ENCODE peak calls at places on chromosomes 2 and 18, in eight cellular contexts. One of them, this sample, is unnamed.

GRCh38 chr2:51006641-51007040 is 25.3 kb downstream of the NRXN1 start:
- DNase-seq in SK-N-SH: no peak
- DNase-seq in K562: no peak
- DNase-seq in GM23338: peak; percentile 32
- DNase-seq in HL-60: no peak
- DNase-seq in A549: no peak
- DNase-seq in HCT116: no peak
- DNase-seq in Panc1: no peak
- DNase-seq in this sample: no peak

GRCh38 chr2:20960003-20960402 is 83.9 kb downstream of the APOB start:
- DNase-seq in Panc1: no peak
- DNase-seq in GM23338: no peak
- DNase-seq in HL-60: no peak
- DNase-seq in A549: no peak
- DNase-seq in SK-N-SH: no peak
- DNase-seq in K562: no peak
- DNase-seq in HCT116: no peak
- DNase-seq in this sample: no peak

GRCh38 chr2:10079931-10080535 is at the start of gene CYS1:
- DNase-seq in Panc1: no peak
- DNase-seq in SK-N-SH: peak; percentile 90
- DNase-seq in HCT116: no peak
- DNase-seq in A549: peak; percentile 57
- DNase-seq in K562: peak; percentile 60
- DNase-seq in GM23338: peak; percentile 69
- DNase-seq in HL-60: no peak
- DNase-seq in this sample: no peak

GRCh38 chr18:8730080-8730827 is 24.9 kb downstream of the MTCL1 start:
- DNase-seq in A549: peak; percentile 92
- DNase-seq in GM23338: no peak
- DNase-seq in K562: peak; percentile 84
- DNase-seq in HL-60: no peak
- DNase-seq in SK-N-SH: peak; percentile 58
- DNase-seq in Panc1: no peak
- DNase-seq in HCT116: peak; percentile 74
- DNase-seq in this sample: no peak

GRCh38 chr2:171847627-171848026 is 46.4 kb downstream of the SLC25A12 start:
- DNase-seq in A549: no peak
- DNase-seq in HCT116: no peak
- DNase-seq in HL-60: no peak
- DNase-seq in GM23338: no peak
- DNase-seq in SK-N-SH: no peak
- DNase-seq in Panc1: no peak
- DNase-seq in K562: no peak
- DNase-seq in this sample: no peak

GRCh38 chr2:176852667-176853066 is 359.9 kb upstream of the HNRNPA3 start:
- DNase-seq in HL-60: no peak
- DNase-seq in A549: no peak
- DNase-seq in Panc1: no peak
- DNase-seq in GM23338: peak; percentile 67
- DNase-seq in SK-N-SH: no peak
- DNase-seq in HCT116: no peak
- DNase-seq in K562: no peak
- DNase-seq in this sample: no peak

GRCh38 chr2:133063792-133064191 is 393.8 kb upstream of the LYPD1 start:
- DNase-seq in Panc1: no peak
- DNase-seq in HCT116: no peak
- DNase-seq in A549: peak; percentile 13
- DNase-seq in K562: no peak
- DNase-seq in HL-60: no peak
- DNase-seq in SK-N-SH: no peak
- DNase-seq in GM23338: peak; percentile 87
- DNase-seq in this sample: no peak

GRCh38 chr18:24534737-24535136 is 74.3 kb downstream of the HRH4 start:
- DNase-seq in HL-60: no peak
- DNase-seq in SK-N-SH: no peak
- DNase-seq in HCT116: no peak
- DNase-seq in Panc1: no peak
- DNase-seq in A549: no peak
- DNase-seq in GM23338: no peak
- DNase-seq in K562: no peak
- DNase-seq in this sample: no peak

GRCh38 chr2:39228413-39229209 is 15.2 kb downstream of the CDKL4 start:
- DNase-seq in SK-N-SH: no peak
- DNase-seq in A549: no peak
- DNase-seq in HL-60: peak; percentile 16
- DNase-seq in GM23338: peak; percentile 84
- DNase-seq in Panc1: no peak
- DNase-seq in K562: peak; percentile 13
- DNase-seq in HCT116: no peak
- DNase-seq in this sample: no peak

GRCh38 chr2:233620204-233620603 is 2.8 kb downstream of the UGT1A8 start:
- DNase-seq in Panc1: no peak
- DNase-seq in GM23338: no peak
- DNase-seq in SK-N-SH: no peak
- DNase-seq in HL-60: no peak
- DNase-seq in A549: no peak
- DNase-seq in HCT116: no peak
- DNase-seq in K562: no peak
- DNase-seq in this sample: no peak

DNA sequence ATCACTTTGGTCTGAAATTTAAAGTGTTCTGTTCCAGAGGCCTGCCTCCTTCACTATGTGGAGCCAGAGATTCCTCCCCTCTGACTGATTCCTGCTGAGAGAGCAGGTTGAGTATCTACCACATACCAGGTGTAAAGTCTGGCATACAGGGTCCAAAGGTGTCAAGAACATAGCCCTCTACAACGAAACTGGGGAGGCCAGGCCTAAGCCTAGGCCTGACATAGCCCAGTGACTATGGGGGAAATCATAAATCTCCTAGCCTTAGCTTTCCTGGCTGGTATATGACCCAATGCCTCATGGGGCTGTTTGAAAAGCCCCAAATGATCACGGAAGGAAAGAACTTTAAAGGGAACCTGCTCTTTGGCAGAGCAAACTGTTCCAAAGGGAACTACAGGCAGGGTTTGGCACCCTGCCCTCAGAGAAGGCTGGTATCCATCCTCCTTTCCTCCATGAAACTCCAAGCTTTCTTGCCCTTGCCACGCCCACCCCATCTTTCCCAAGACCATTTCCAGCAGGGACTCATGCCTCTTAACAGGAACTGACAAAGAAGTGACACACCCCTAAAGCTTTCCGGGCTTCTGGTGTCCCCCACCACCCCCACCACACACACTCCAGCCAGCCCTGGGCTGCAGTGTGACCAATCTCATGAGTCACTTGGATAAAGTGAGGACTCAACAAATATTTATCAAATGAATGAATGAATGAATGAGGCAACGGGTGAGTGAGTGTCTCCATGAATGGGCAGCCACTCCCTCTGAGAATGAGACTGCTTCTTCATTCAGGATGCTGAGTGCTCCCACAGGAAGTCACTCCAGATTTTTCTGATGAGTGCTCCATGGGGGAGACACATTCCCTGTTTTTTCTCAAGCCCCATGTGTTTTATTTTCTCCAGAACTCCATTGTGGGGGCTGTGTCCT is 114.5 kb upstream of the STPG4 start:
- DNase-seq in Panc1: peak; percentile 98
- DNase-seq in GM23338: no peak
- DNase-seq in A549: peak; percentile 98
- DNase-seq in K562: no peak
- DNase-seq in HCT116: peak; percentile 64
- DNase-seq in SK-N-SH: no peak
- DNase-seq in HL-60: no peak
- DNase-seq in this sample: no peak
- TF ChIP-seq REST in Panc1: no peak
- TF ChIP-seq REST in GM23338: no peak
- TF ChIP-seq REST in A549: no peak
- TF ChIP-seq REST in K562: no peak
- TF ChIP-seq REST in HCT116: no peak
- TF ChIP-seq REST in SK-N-SH: peak; percentile 38
- TF ChIP-seq REST in HL-60: no peak
- TF ChIP-seq REST in this sample: no peak

GRCh38 chr18:58640891-58641610 is 12.2 kb upstream of the ALPK2 start:
- DNase-seq in HL-60: no peak
- DNase-seq in SK-N-SH: no peak
- DNase-seq in A549: no peak
- DNase-seq in Panc1: no peak
- DNase-seq in GM23338: peak; percentile 17
- DNase-seq in K562: no peak
- DNase-seq in HCT116: no peak
- DNase-seq in this sample: no peak

GRCh38 chr18:58640428-58640805 is 11.5 kb upstream of the ALPK2 start:
- DNase-seq in GM23338: peak; percentile 26
- DNase-seq in HCT116: no peak
- DNase-seq in K562: no peak
- DNase-seq in Panc1: no peak
- DNase-seq in A549: no peak
- DNase-seq in HL-60: no peak
- DNase-seq in SK-N-SH: no peak
- DNase-seq in this sample: no peak

GRCh38 chr18:58649966-58650816 is 21.1 kb upstream of the MALT1 start:
- DNase-seq in Panc1: no peak
- DNase-seq in A549: no peak
- DNase-seq in GM23338: no peak
- DNase-seq in SK-N-SH: no peak
- DNase-seq in K562: no peak
- DNase-seq in HCT116: no peak
- DNase-seq in HL-60: peak; percentile 19
- DNase-seq in this sample: peak; percentile 80

GRCh38 chr18:58646334-58646862 is 17.5 kb upstream of the ALPK2 start:
- DNase-seq in GM23338: no peak
- DNase-seq in A549: no peak
- DNase-seq in HCT116: no peak
- DNase-seq in Panc1: no peak
- DNase-seq in K562: no peak
- DNase-seq in SK-N-SH: no peak
- DNase-seq in HL-60: no peak
- DNase-seq in this sample: no peak

DNA sequence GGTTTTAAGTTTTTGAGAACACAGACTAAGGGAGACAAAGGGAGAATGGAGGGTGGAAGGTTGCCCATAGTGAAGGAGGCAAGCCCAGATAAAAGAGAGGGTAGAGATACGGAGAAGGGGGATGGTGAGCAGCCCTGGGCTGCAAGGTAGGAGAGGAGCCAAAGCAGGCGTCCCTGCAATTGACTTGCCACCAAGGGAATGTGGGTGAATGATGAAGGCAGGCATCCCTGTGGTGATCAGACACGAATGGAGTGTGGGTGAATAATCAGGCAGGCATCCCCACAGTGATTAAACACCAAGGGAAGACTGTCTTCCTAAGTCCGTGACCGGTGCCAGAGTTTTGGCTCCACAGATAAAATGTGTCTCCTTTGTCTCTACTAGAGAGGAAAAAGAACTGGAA is 16.5 kb upstream of the ALPK2 start:
- DNase-seq in K562: no peak
- DNase-seq in HL-60: no peak
- DNase-seq in Panc1: no peak
- DNase-seq in GM23338: no peak
- DNase-seq in A549: no peak
- DNase-seq in HCT116: no peak
- DNase-seq in SK-N-SH: no peak
- DNase-seq in this sample: no peak
- TF ChIP-seq REST in K562: no peak
- TF ChIP-seq REST in HL-60: no peak
- TF ChIP-seq REST in Panc1: no peak
- TF ChIP-seq REST in GM23338: no peak
- TF ChIP-seq REST in A549: no peak
- TF ChIP-seq REST in HCT116: no peak
- TF ChIP-seq REST in SK-N-SH: no peak
- TF ChIP-seq REST in this sample: no peak

GRCh38 chr2:201630577-201630976 is 12.7 kb downstream of the TMEM237 start:
- DNase-seq in HL-60: no peak
- DNase-seq in K562: no peak
- DNase-seq in Panc1: no peak
- DNase-seq in A549: no peak
- DNase-seq in SK-N-SH: no peak
- DNase-seq in HCT116: no peak
- DNase-seq in GM23338: no peak
- DNase-seq in this sample: no peak
- TF ChIP-seq REST in HL-60: no peak
- TF ChIP-seq REST in K562: no peak
- TF ChIP-seq REST in Panc1: no peak
- TF ChIP-seq REST in A549: no peak
- TF ChIP-seq REST in SK-N-SH: no peak
- TF ChIP-seq REST in HCT116: no peak
- TF ChIP-seq REST in GM23338: no peak
- TF ChIP-seq REST in this sample: no peak

GRCh38 chr2:11797846-11798245 is 51.4 kb downstream of the LPIN1 start:
- DNase-seq in A549: no peak
- DNase-seq in K562: no peak
- DNase-seq in SK-N-SH: no peak
- DNase-seq in HCT116: no peak
- DNase-seq in HL-60: no peak
- DNase-seq in GM23338: no peak
- DNase-seq in Panc1: no peak
- DNase-seq in this sample: no peak

GRCh38 chr2:11799826-11800225 is 53.4 kb downstream of the LPIN1 start:
- DNase-seq in A549: no peak
- DNase-seq in Panc1: no peak
- DNase-seq in HL-60: no peak
- DNase-seq in SK-N-SH: no peak
- DNase-seq in GM23338: no peak
- DNase-seq in K562: no peak
- DNase-seq in HCT116: no peak
- DNase-seq in this sample: no peak

GRCh38 chr2:11798946-11799495 is 52.6 kb downstream of the LPIN1 start:
- DNase-seq in HCT116: no peak
- DNase-seq in SK-N-SH: no peak
- DNase-seq in A549: no peak
- DNase-seq in K562: no peak
- DNase-seq in HL-60: peak; percentile 14
- DNase-seq in GM23338: no peak
- DNase-seq in Panc1: no peak
- DNase-seq in this sample: no peak

GRCh38 chr2:11796190-11797171 is 50.0 kb downstream of the LPIN1 start:
- DNase-seq in K562: no peak
- DNase-seq in HCT116: no peak
- DNase-seq in HL-60: no peak
- DNase-seq in GM23338: no peak
- DNase-seq in A549: no peak
- DNase-seq in SK-N-SH: no peak
- DNase-seq in Panc1: no peak
- DNase-seq in this sample: no peak
- TF ChIP-seq REST in K562: no peak
- TF ChIP-seq REST in HCT116: no peak
- TF ChIP-seq REST in HL-60: no peak
- TF ChIP-seq REST in GM23338: no peak
- TF ChIP-seq REST in A549: no peak
- TF ChIP-seq REST in SK-N-SH: no peak
- TF ChIP-seq REST in Panc1: no peak
- TF ChIP-seq REST in this sample: no peak

DNA sequence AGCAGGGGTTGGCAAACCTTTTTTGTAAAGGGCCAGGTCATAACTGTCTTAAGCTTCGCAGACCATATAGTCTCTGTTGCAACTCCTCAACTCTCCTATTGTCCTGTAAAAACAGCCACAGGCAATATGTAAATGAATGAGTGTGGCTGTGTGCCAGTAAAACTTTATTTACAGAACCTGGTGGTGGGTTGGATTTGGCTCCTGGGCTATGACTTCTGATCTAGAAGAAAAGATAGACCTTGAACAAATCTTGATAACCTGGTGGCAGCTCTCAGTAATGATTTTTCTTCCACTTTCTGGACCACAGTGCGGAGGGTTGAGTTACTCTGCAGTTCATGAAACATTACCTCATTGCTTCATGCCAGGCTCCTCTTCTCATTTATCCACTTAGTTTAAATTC is 139.3 kb downstream of the MYCN start:
- DNase-seq in A549: no peak
- DNase-seq in SK-N-SH: no peak
- DNase-seq in GM23338: no peak
- DNase-seq in HCT116: no peak
- DNase-seq in HL-60: no peak
- DNase-seq in K562: no peak
- DNase-seq in Panc1: no peak
- DNase-seq in this sample: no peak
- TF ChIP-seq REST in A549: no peak
- TF ChIP-seq REST in SK-N-SH: no peak
- TF ChIP-seq REST in GM23338: no peak
- TF ChIP-seq REST in HCT116: no peak
- TF ChIP-seq REST in HL-60: no peak
- TF ChIP-seq REST in K562: no peak
- TF ChIP-seq REST in Panc1: no peak
- TF ChIP-seq REST in this sample: no peak